ENCODE peak calls at places on chromosomes 16 and 17, in five cellular contexts. D is spleen, O is A549, L is heart left ventricle, A is esophagus squamous epithelium. G is an unnamed sample.

GRCh38 chr17:7932949-7933348 is 943 bp downstream of the CNTROB start:
- DNase-seq in A (no peak), D (no peak), L (no peak), O (peak; percentile 71), G (no peak)

GRCh38 chr16:68319185-68319908 is 8.5 kb downstream of the PRMT7 start:
- DNase-seq in O (no peak), D (no peak), L (no peak), A (no peak), G (no peak)

GRCh38 chr16:85157813-85158701 is 45.8 kb upstream of the CIBAR2 start:
- DNase-seq in L (no peak), D (no peak), A (no peak), O (no peak), G (no peak)

GRCh38 chr16:87295661-87296531 is 21.3 kb downstream of the C16orf95 start:
- DNase-seq in L (no peak), D (peak; percentile 54), A (no peak), O (no peak), G (no peak)

GRCh38 chr16:72961863-72962262 is 86.1 kb downstream of the ZFHX3 start:
- DNase-seq in D (no peak), L (no peak), O (no peak), A (no peak), G (no peak)

GRCh38 chr16:27426423-27427408 is 24.7 kb downstream of the IL21R start:
- DNase-seq in L (no peak), D (peak; percentile 89), O (peak; percentile 47), A (no peak), G (peak; percentile 85)

GRCh38 chr17:73343168-73343634 is 31.4 kb upstream of the CDC42EP4 start:
- DNase-seq in O (no peak), A (no peak), D (no peak), L (peak; percentile 80), G (no peak)

GRCh38 chr16:80527297-80527696 is 13.5 kb upstream of the DYNLRB2 start:
- DNase-seq in L (no peak), A (no peak), O (peak; percentile 37), D (peak; percentile 76), G (no peak)

GRCh38 chr16:12087901-12088364 is 111.4 kb downstream of the SNX29 start:
- DNase-seq in D (peak; percentile 80), O (no peak), A (no peak), L (no peak), G (no peak)

GRCh38 chr16:72987480-72987901 is 60.4 kb downstream of the ZFHX3 start:
- DNase-seq in L (no peak), O (no peak), D (no peak), A (no peak), G (no peak)

GRCh38 chr17:9895923-9896322 is 9.1 kb downstream of the RCVRN start:
- DNase-seq in D (no peak), A (no peak), L (no peak), O (no peak), G (no peak)

GRCh38 chr17:69213059-69213813 is 15.4 kb downstream of the ABCA10 start:
- DNase-seq in D (no peak), A (no peak), L (no peak), O (peak; percentile 13), G (no peak)

GRCh38 chr17:36937961-36938565 is 788 bp downstream of the LHX1 start:
- DNase-seq in L (no peak), D (no peak), O (no peak), A (no peak), G (no peak)

GRCh38 chr17:64491034-64491860 is 5.6 kb downstream of the POLG2 start:
- DNase-seq in A (no peak), O (peak; percentile 70), L (no peak), D (no peak), G (no peak)

GRCh38 chr17:49708515-49709161 is 874 bp upstream of the SLC35B1 start:
- DNase-seq in D (peak; percentile 83), O (no peak), L (no peak), A (no peak), G (no peak)

GRCh38 chr17:61984826-61985225 is 57.0 kb upstream of the INTS2 start:
- DNase-seq in L (no peak), O (no peak), D (no peak), A (no peak), G (no peak)

GRCh38 chr16:8644513-8645140 is 23.1 kb downstream of the METTL22 start:
- DNase-seq in A (no peak), L (no peak), O (no peak), D (peak; percentile 90), G (no peak)

GRCh38 chr16:85664580-85665372 is 24.0 kb downstream of the GINS2 start:
- DNase-seq in L (no peak), O (no peak), D (peak; percentile 56), A (no peak), G (no peak)

GRCh38 chr17:37833237-37833859 is 88.5 kb upstream of the HNF1B start:
- DNase-seq in D (no peak), A (no peak), L (no peak), O (no peak), G (no peak)

GRCh38 chr16:66295191-66295590 is 71.3 kb upstream of the CDH5 start:
- DNase-seq in D (no peak), O (no peak), L (no peak), A (no peak), G (peak; percentile 14)

GRCh38 chr17:3914319-3914685 is 2.0 kb downstream of the P2RX1 start:
- DNase-seq in L (no peak), O (no peak), D (peak; percentile 92), A (no peak), G (no peak)

GRCh38 chr16:46632778-46633733 is 11.9 kb upstream of the SHCBP1 start:
- DNase-seq in O (no peak), A (no peak), D (no peak), L (no peak), G (no peak)

GRCh38 chr17:57211010-57211411 is 45.3 kb upstream of the MSI2 start:
- DNase-seq in A (no peak), L (no peak), O (no peak), D (no peak), G (no peak)

GRCh38 chr16:4090476-4090875 is 25.8 kb downstream of the ADCY9 start:
- DNase-seq in O (no peak), L (peak; percentile 78), D (no peak), A (no peak), G (no peak)

GRCh38 chr17:6724009-6724408 is 10.8 kb upstream of the SLC13A5 start:
- DNase-seq in O (no peak), D (no peak), A (no peak), L (no peak), G (no peak)

GRCh38 chr16:12182202-12182601 is 205.7 kb downstream of the SNX29 start:
- DNase-seq in L (no peak), O (no peak), D (no peak), A (no peak), G (no peak)

GRCh38 chr16:11424118-11424460 is 78.8 kb downstream of the RMI2 start:
- DNase-seq in A (no peak), D (no peak), L (no peak), O (no peak), G (no peak)

DNA sequence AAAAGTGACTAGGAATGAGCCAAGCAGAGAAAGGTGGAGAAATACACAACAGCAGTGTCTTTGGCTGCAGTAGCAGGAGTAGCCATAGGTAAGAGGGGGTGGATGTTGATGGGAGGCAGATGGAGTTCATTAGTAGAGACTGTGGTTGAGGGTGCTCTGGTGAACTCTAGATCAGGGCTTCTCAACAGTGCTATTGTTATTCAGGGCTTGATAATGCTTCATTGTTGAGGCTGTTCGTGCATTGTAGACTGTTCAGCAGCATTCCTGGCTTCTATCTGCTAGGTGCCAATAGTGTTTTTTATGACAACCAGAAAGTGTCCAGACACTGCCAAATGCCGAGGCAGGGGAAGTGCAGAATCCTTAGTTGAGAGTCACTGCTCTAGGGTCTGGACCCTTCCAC is 3.6 kb downstream of the ALKBH5 start:
- DNase-seq in L (no peak), D (no peak), O (no peak), A (no peak), G (no peak)
- H3K4me1 ChIP-seq in L (peaks cover 76% of the 10 kb centered on the region), D (peaks cover 82% of the 10 kb centered on the region), O (peaks cover 61% of the 10 kb centered on the region), A (peaks cover 66% of the 10 kb centered on the region), G (peaks cover 81% of the 10 kb centered on the region)

DNA sequence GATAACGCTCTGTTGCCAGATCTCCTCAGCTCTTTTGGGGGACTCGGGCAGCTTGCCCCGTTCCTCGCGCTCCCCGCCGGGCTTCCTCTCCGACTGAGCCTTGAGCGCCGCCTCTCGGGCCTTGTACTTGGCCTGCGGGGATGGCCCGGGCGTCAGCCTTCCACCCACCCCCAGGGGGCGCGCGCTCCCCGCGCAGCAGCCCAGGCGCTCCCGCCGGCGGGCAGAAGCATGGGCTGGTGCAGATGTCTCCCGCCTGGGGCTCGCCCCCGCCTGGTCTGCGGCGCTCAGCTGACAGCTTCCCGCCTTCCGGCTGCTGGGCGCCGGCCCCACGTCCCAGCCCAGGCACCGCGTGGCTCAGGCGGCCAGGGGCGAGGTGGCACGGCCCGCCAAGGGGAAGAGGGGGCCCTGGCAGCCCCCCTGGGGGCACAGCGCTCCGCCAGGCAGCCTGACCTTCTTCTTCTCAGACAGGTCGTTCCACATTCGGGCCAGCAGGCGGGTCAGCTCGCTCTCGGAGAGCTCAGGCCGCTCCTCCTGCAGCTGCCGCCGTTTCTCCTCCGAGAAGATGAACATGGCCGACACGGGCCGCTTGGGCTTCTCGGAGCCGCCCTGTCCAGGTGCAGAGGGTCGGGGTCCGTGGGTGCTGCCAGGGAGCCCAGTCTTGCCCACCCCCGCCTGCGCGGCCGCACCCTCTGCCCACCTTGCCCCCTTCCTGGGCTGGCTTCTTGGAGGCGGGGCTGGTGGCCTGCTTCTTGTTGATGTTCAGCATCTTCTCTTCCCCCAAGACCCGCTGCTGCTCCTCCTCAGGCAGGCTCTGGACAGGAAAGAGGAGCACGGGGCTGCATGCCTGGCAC is 8.9 kb downstream of the UBTF start:
- DNase-seq in A (peak; percentile 35), D (peak; percentile 99), L (peak; percentile 95), O (peak; percentile 84), G (no peak)
- TF ChIP-seq POLR2A in A (no peak), D (no peak), L (peak; percentile 40), O (no peak), G (no peak)

DNA sequence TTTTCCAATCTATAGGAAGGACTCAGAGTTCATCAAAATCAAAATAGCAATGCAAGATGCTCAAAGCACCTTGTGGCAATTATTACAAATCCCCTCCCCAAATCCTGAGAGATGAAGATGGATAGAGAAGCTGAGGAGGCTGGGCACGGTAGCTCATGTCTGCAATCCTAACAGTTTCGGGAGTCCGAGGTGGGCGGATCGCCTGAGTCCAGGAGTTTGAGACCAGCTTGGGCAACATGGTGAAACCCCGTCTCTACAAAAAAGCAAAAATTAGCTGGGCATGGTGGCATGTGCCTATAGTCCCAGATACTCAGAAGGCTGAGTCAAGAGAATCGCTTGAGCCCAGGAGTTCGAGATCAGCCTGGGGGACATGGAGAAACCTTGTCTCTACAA is 8.6 kb downstream of the TBC1D16 start:
- DNase-seq in D (no peak), L (no peak), A (no peak), O (no peak), G (no peak)
- H3K4me1 ChIP-seq in D (peaks cover 18% of the 10 kb centered on the region), L (peaks cover 32% of the 10 kb centered on the region), A (peaks cover 26% of the 10 kb centered on the region), O (peaks cover 14% of the 10 kb centered on the region), G (peaks cover 71% of the 10 kb centered on the region)

DNA sequence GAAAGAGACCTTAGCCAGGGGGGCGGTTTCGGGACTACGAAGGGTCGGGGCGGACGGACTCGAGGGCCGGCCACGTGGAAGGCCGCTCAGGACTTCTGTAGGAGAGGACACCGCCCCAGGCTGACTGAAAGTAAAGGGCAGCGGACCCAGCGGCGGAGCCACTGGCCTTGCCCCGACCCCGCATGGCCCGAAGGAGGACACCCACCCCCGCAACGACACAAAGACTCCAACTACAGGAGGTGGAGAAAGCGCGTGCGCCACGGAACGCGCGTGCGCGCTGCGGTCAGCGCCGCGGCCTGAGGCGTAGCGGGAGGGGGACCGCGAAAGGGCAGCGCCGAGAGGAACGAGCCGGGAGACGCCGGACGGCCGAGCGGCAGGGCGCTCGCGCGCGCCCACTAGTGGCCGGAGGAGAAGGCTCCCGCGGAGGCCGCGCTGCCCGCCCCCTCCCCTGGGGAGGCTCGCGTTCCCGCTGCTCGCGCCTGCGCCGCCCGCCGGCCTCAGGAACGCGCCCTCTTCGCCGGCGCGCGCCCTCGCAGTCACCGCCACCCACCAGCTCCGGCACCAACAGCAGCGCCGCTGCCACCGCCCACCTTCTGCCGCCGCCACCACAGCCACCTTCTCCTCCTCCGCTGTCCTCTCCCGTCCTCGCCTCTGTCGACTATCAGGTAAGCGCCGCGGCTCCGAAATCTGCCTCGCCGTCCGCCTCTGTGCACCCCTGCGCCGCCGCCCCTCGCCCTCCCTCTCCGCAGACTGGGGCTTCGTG is at the start of gene MAPT:
- DNase-seq in A (peak; percentile 8), L (peak; percentile 96), D (peak; percentile 96), O (peak; percentile 97), G (no peak)
- TF ChIP-seq POLR2A in A (no peak), L (peak; percentile 40), D (no peak), O (peak; percentile 92), G (no peak)